ENCODE peak calls at places on chromosomes 13 and 19, in eight cellular contexts. One of them, this sample, is unnamed.

GRCh38 chr19:18057557-18057956 is 29.2 kb downstream of the IL12RB1 start:
- DNase-seq in DMS53: peak; percentile 46
- DNase-seq in pancreas: no peak
- DNase-seq in glutamatergic neuron: no peak
- DNase-seq in astrocyte of the hippocampus: no peak
- DNase-seq in T-helper 9 cell: no peak
- DNase-seq in stimulated activated CD4-positive, alpha-beta T cell treated with anti-CD3 and anti-CD28 coated beads, Interleukin-2, amount 100 ng/mL, for 24 hours: no peak
- DNase-seq in AG04450: no peak
- DNase-seq in this sample: no peak

GRCh38 chr13:21979156-21979819 is 308.4 kb downstream of the FGF9 start:
- DNase-seq in DMS53: peak; percentile 45
- DNase-seq in pancreas: no peak
- DNase-seq in glutamatergic neuron: no peak
- DNase-seq in astrocyte of the hippocampus: no peak
- DNase-seq in T-helper 9 cell: no peak
- DNase-seq in stimulated activated CD4-positive, alpha-beta T cell treated with anti-CD3 and anti-CD28 coated beads, Interleukin-2, amount 100 ng/mL, for 24 hours: no peak
- DNase-seq in AG04450: no peak
- DNase-seq in this sample: no peak

GRCh38 chr13:39976481-39976880 is 321.0 kb downstream of the COG6 start:
- DNase-seq in DMS53: no peak
- DNase-seq in pancreas: no peak
- DNase-seq in glutamatergic neuron: no peak
- DNase-seq in astrocyte of the hippocampus: no peak
- DNase-seq in T-helper 9 cell: no peak
- DNase-seq in stimulated activated CD4-positive, alpha-beta T cell treated with anti-CD3 and anti-CD28 coated beads, Interleukin-2, amount 100 ng/mL, for 24 hours: no peak
- DNase-seq in AG04450: no peak
- DNase-seq in this sample: no peak

GRCh38 chr13:42215578-42216421 is 56.2 kb upstream of the AKAP11 start:
- DNase-seq in DMS53: peak; percentile 56
- DNase-seq in pancreas: no peak
- DNase-seq in glutamatergic neuron: peak; percentile 50
- DNase-seq in astrocyte of the hippocampus: peak; percentile 65
- DNase-seq in T-helper 9 cell: no peak
- DNase-seq in stimulated activated CD4-positive, alpha-beta T cell treated with anti-CD3 and anti-CD28 coated beads, Interleukin-2, amount 100 ng/mL, for 24 hours: no peak
- DNase-seq in AG04450: peak; percentile 15
- DNase-seq in this sample: peak; percentile 13

GRCh38 chr19:43578787-43579186 is 3.2 kb downstream of the PINLYP start:
- DNase-seq in DMS53: no peak
- DNase-seq in pancreas: no peak
- DNase-seq in glutamatergic neuron: no peak
- DNase-seq in astrocyte of the hippocampus: no peak
- DNase-seq in T-helper 9 cell: no peak
- DNase-seq in stimulated activated CD4-positive, alpha-beta T cell treated with anti-CD3 and anti-CD28 coated beads, Interleukin-2, amount 100 ng/mL, for 24 hours: no peak
- DNase-seq in AG04450: no peak
- DNase-seq in this sample: no peak

GRCh38 chr13:37460211-37460610 is 138.4 kb downstream of the POSTN start:
- DNase-seq in DMS53: no peak
- DNase-seq in pancreas: no peak
- DNase-seq in glutamatergic neuron: no peak
- DNase-seq in astrocyte of the hippocampus: no peak
- DNase-seq in T-helper 9 cell: no peak
- DNase-seq in stimulated activated CD4-positive, alpha-beta T cell treated with anti-CD3 and anti-CD28 coated beads, Interleukin-2, amount 100 ng/mL, for 24 hours: no peak
- DNase-seq in AG04450: no peak
- DNase-seq in this sample: no peak

GRCh38 chr19:10682397-10683063 is 18.7 kb upstream of the QTRT1 start:
- DNase-seq in DMS53: no peak
- DNase-seq in pancreas: no peak
- DNase-seq in glutamatergic neuron: no peak
- DNase-seq in astrocyte of the hippocampus: no peak
- DNase-seq in T-helper 9 cell: no peak
- DNase-seq in stimulated activated CD4-positive, alpha-beta T cell treated with anti-CD3 and anti-CD28 coated beads, Interleukin-2, amount 100 ng/mL, for 24 hours: no peak
- DNase-seq in AG04450: no peak
- DNase-seq in this sample: no peak

GRCh38 chr13:23608704-23609413 is 38.6 kb downstream of the TNFRSF19 start:
- DNase-seq in DMS53: no peak
- DNase-seq in pancreas: no peak
- DNase-seq in glutamatergic neuron: peak; percentile 74
- DNase-seq in astrocyte of the hippocampus: no peak
- DNase-seq in T-helper 9 cell: no peak
- DNase-seq in stimulated activated CD4-positive, alpha-beta T cell treated with anti-CD3 and anti-CD28 coated beads, Interleukin-2, amount 100 ng/mL, for 24 hours: no peak
- DNase-seq in AG04450: no peak
- DNase-seq in this sample: peak; percentile 40

GRCh38 chr13:113129921-113130750 is 7.5 kb downstream of the F10 start:
- DNase-seq in DMS53: no peak
- DNase-seq in pancreas: no peak
- DNase-seq in glutamatergic neuron: peak; percentile 7
- DNase-seq in astrocyte of the hippocampus: no peak
- DNase-seq in T-helper 9 cell: no peak
- DNase-seq in stimulated activated CD4-positive, alpha-beta T cell treated with anti-CD3 and anti-CD28 coated beads, Interleukin-2, amount 100 ng/mL, for 24 hours: peak; percentile 41
- DNase-seq in AG04450: no peak
- DNase-seq in this sample: no peak

GRCh38 chr13:26484196-26484595 is 73.3 kb upstream of the WASF3 start:
- DNase-seq in DMS53: no peak
- DNase-seq in pancreas: no peak
- DNase-seq in glutamatergic neuron: no peak
- DNase-seq in astrocyte of the hippocampus: no peak
- DNase-seq in T-helper 9 cell: no peak
- DNase-seq in stimulated activated CD4-positive, alpha-beta T cell treated with anti-CD3 and anti-CD28 coated beads, Interleukin-2, amount 100 ng/mL, for 24 hours: no peak
- DNase-seq in AG04450: no peak
- DNase-seq in this sample: no peak

GRCh38 chr19:56477429-56478338 is 539 bp upstream of the ZNF667 start:
- DNase-seq in DMS53: peak; percentile 93
- DNase-seq in pancreas: peak; percentile 84
- DNase-seq in glutamatergic neuron: peak; percentile 95
- DNase-seq in astrocyte of the hippocampus: peak; percentile 97
- DNase-seq in T-helper 9 cell: no peak
- DNase-seq in stimulated activated CD4-positive, alpha-beta T cell treated with anti-CD3 and anti-CD28 coated beads, Interleukin-2, amount 100 ng/mL, for 24 hours: peak; percentile 40
- DNase-seq in AG04450: peak; percentile 74
- DNase-seq in this sample: peak; percentile 93

GRCh38 chr19:7829561-7830271 is at the start of gene EVI5L:
- DNase-seq in DMS53: peak; percentile 99
- DNase-seq in pancreas: peak; percentile 98
- DNase-seq in glutamatergic neuron: peak; percentile 100
- DNase-seq in astrocyte of the hippocampus: peak; percentile 100
- DNase-seq in T-helper 9 cell: peak; percentile 99
- DNase-seq in stimulated activated CD4-positive, alpha-beta T cell treated with anti-CD3 and anti-CD28 coated beads, Interleukin-2, amount 100 ng/mL, for 24 hours: peak; percentile 100
- DNase-seq in AG04450: peak; percentile 100
- DNase-seq in this sample: peak; percentile 99

GRCh38 chr19:52653161-52653560 is 15.0 kb upstream of the ZNF83 start:
- DNase-seq in DMS53: no peak
- DNase-seq in pancreas: no peak
- DNase-seq in glutamatergic neuron: no peak
- DNase-seq in astrocyte of the hippocampus: no peak
- DNase-seq in T-helper 9 cell: no peak
- DNase-seq in stimulated activated CD4-positive, alpha-beta T cell treated with anti-CD3 and anti-CD28 coated beads, Interleukin-2, amount 100 ng/mL, for 24 hours: no peak
- DNase-seq in AG04450: no peak
- DNase-seq in this sample: no peak

GRCh38 chr19:28606269-28607032 is 606.5 kb downstream of the UQCRFS1 start:
- DNase-seq in DMS53: no peak
- DNase-seq in pancreas: no peak
- DNase-seq in glutamatergic neuron: no peak
- DNase-seq in astrocyte of the hippocampus: no peak
- DNase-seq in T-helper 9 cell: no peak
- DNase-seq in stimulated activated CD4-positive, alpha-beta T cell treated with anti-CD3 and anti-CD28 coated beads, Interleukin-2, amount 100 ng/mL, for 24 hours: no peak
- DNase-seq in AG04450: no peak
- DNase-seq in this sample: no peak

GRCh38 chr13:31045621-31046081 is 113.2 kb downstream of the TEX26 start:
- DNase-seq in DMS53: peak; percentile 94
- DNase-seq in pancreas: no peak
- DNase-seq in glutamatergic neuron: no peak
- DNase-seq in astrocyte of the hippocampus: peak; percentile 86
- DNase-seq in T-helper 9 cell: peak; percentile 41
- DNase-seq in stimulated activated CD4-positive, alpha-beta T cell treated with anti-CD3 and anti-CD28 coated beads, Interleukin-2, amount 100 ng/mL, for 24 hours: peak; percentile 75
- DNase-seq in AG04450: peak; percentile 86
- DNase-seq in this sample: peak; percentile 92

GRCh38 chr19:19654441-19654840 is 9.0 kb downstream of the ATP13A1 start:
- DNase-seq in DMS53: no peak
- DNase-seq in pancreas: no peak
- DNase-seq in glutamatergic neuron: no peak
- DNase-seq in astrocyte of the hippocampus: no peak
- DNase-seq in T-helper 9 cell: no peak
- DNase-seq in stimulated activated CD4-positive, alpha-beta T cell treated with anti-CD3 and anti-CD28 coated beads, Interleukin-2, amount 100 ng/mL, for 24 hours: no peak
- DNase-seq in AG04450: no peak
- DNase-seq in this sample: no peak

GRCh38 chr19:3448616-3449334 is 31.6 kb downstream of the SMIM24 start:
- DNase-seq in DMS53: no peak
- DNase-seq in pancreas: no peak
- DNase-seq in glutamatergic neuron: no peak
- DNase-seq in astrocyte of the hippocampus: no peak
- DNase-seq in T-helper 9 cell: no peak
- DNase-seq in stimulated activated CD4-positive, alpha-beta T cell treated with anti-CD3 and anti-CD28 coated beads, Interleukin-2, amount 100 ng/mL, for 24 hours: no peak
- DNase-seq in AG04450: no peak
- DNase-seq in this sample: no peak

GRCh38 chr13:30739646-30740642 is 4.6 kb downstream of the ALOX5AP start:
- DNase-seq in DMS53: peak; percentile 15
- DNase-seq in pancreas: no peak
- DNase-seq in glutamatergic neuron: no peak
- DNase-seq in astrocyte of the hippocampus: peak; percentile 70
- DNase-seq in T-helper 9 cell: peak; percentile 26
- DNase-seq in stimulated activated CD4-positive, alpha-beta T cell treated with anti-CD3 and anti-CD28 coated beads, Interleukin-2, amount 100 ng/mL, for 24 hours: peak; percentile 65
- DNase-seq in AG04450: peak; percentile 86
- DNase-seq in this sample: peak; percentile 71

GRCh38 chr13:99197257-99197651 is 3.4 kb upstream of the UBAC2 start:
- DNase-seq in DMS53: peak; percentile 67
- DNase-seq in pancreas: no peak
- DNase-seq in glutamatergic neuron: no peak
- DNase-seq in astrocyte of the hippocampus: no peak
- DNase-seq in T-helper 9 cell: no peak
- DNase-seq in stimulated activated CD4-positive, alpha-beta T cell treated with anti-CD3 and anti-CD28 coated beads, Interleukin-2, amount 100 ng/mL, for 24 hours: peak; percentile 17
- DNase-seq in AG04450: no peak
- DNase-seq in this sample: no peak

GRCh38 chr13:74243637-74244526 is 109.7 kb upstream of the KLF12 start:
- DNase-seq in DMS53: no peak
- DNase-seq in pancreas: no peak
- DNase-seq in glutamatergic neuron: no peak
- DNase-seq in astrocyte of the hippocampus: peak; percentile 35
- DNase-seq in T-helper 9 cell: no peak
- DNase-seq in stimulated activated CD4-positive, alpha-beta T cell treated with anti-CD3 and anti-CD28 coated beads, Interleukin-2, amount 100 ng/mL, for 24 hours: no peak
- DNase-seq in AG04450: no peak
- DNase-seq in this sample: no peak

GRCh38 chr13:50396001-50396400 is 380.8 kb downstream of the KCNRG start:
- DNase-seq in DMS53: no peak
- DNase-seq in pancreas: no peak
- DNase-seq in glutamatergic neuron: no peak
- DNase-seq in astrocyte of the hippocampus: no peak
- DNase-seq in T-helper 9 cell: no peak
- DNase-seq in stimulated activated CD4-positive, alpha-beta T cell treated with anti-CD3 and anti-CD28 coated beads, Interleukin-2, amount 100 ng/mL, for 24 hours: no peak
- DNase-seq in AG04450: no peak
- DNase-seq in this sample: no peak

GRCh38 chr13:101881593-101881992 is 429.1 kb downstream of the ITGBL1 start:
- DNase-seq in DMS53: no peak
- DNase-seq in pancreas: no peak
- DNase-seq in glutamatergic neuron: peak; percentile 25
- DNase-seq in astrocyte of the hippocampus: no peak
- DNase-seq in T-helper 9 cell: no peak
- DNase-seq in stimulated activated CD4-positive, alpha-beta T cell treated with anti-CD3 and anti-CD28 coated beads, Interleukin-2, amount 100 ng/mL, for 24 hours: no peak
- DNase-seq in AG04450: no peak
- DNase-seq in this sample: no peak

GRCh38 chr19:27966390-27966816 is 1246.5 kb downstream of the UQCRFS1 start:
- DNase-seq in DMS53: peak; percentile 24
- DNase-seq in pancreas: no peak
- DNase-seq in glutamatergic neuron: no peak
- DNase-seq in astrocyte of the hippocampus: peak; percentile 47
- DNase-seq in T-helper 9 cell: no peak
- DNase-seq in stimulated activated CD4-positive, alpha-beta T cell treated with anti-CD3 and anti-CD28 coated beads, Interleukin-2, amount 100 ng/mL, for 24 hours: no peak
- DNase-seq in AG04450: no peak
- DNase-seq in this sample: no peak

GRCh38 chr13:112855859-112856258 is 113.2 kb upstream of the MCF2L start:
- DNase-seq in DMS53: no peak
- DNase-seq in pancreas: no peak
- DNase-seq in glutamatergic neuron: no peak
- DNase-seq in astrocyte of the hippocampus: no peak
- DNase-seq in T-helper 9 cell: no peak
- DNase-seq in stimulated activated CD4-positive, alpha-beta T cell treated with anti-CD3 and anti-CD28 coated beads, Interleukin-2, amount 100 ng/mL, for 24 hours: no peak
- DNase-seq in AG04450: no peak
- DNase-seq in this sample: no peak

GRCh38 chr19:1168877-1169791 is 4.9 kb downstream of the SBNO2 start:
- DNase-seq in DMS53: no peak
- DNase-seq in pancreas: peak; percentile 54
- DNase-seq in glutamatergic neuron: no peak
- DNase-seq in astrocyte of the hippocampus: peak; percentile 73
- DNase-seq in T-helper 9 cell: no peak
- DNase-seq in stimulated activated CD4-positive, alpha-beta T cell treated with anti-CD3 and anti-CD28 coated beads, Interleukin-2, amount 100 ng/mL, for 24 hours: no peak
- DNase-seq in AG04450: no peak
- DNase-seq in this sample: peak; percentile 93

GRCh38 chr13:112783135-112783945 is 93.5 kb downstream of the ATP11A start:
- DNase-seq in DMS53: no peak
- DNase-seq in pancreas: no peak
- DNase-seq in glutamatergic neuron: no peak
- DNase-seq in astrocyte of the hippocampus: peak; percentile 73
- DNase-seq in T-helper 9 cell: no peak
- DNase-seq in stimulated activated CD4-positive, alpha-beta T cell treated with anti-CD3 and anti-CD28 coated beads, Interleukin-2, amount 100 ng/mL, for 24 hours: no peak
- DNase-seq in AG04450: peak; percentile 47
- DNase-seq in this sample: no peak

GRCh38 chr19:38733241-38733492 is 11.1 kb downstream of the CAPN12 start:
- DNase-seq in DMS53: no peak
- DNase-seq in pancreas: no peak
- DNase-seq in glutamatergic neuron: no peak
- DNase-seq in astrocyte of the hippocampus: no peak
- DNase-seq in T-helper 9 cell: no peak
- DNase-seq in stimulated activated CD4-positive, alpha-beta T cell treated with anti-CD3 and anti-CD28 coated beads, Interleukin-2, amount 100 ng/mL, for 24 hours: no peak
- DNase-seq in AG04450: no peak
- DNase-seq in this sample: no peak

GRCh38 chr19:11797491-11797890 is 832 bp upstream of the ZNF491 start:
- DNase-seq in DMS53: peak; percentile 96
- DNase-seq in pancreas: peak; percentile 95
- DNase-seq in glutamatergic neuron: peak; percentile 87
- DNase-seq in astrocyte of the hippocampus: peak; percentile 85
- DNase-seq in T-helper 9 cell: peak; percentile 63
- DNase-seq in stimulated activated CD4-positive, alpha-beta T cell treated with anti-CD3 and anti-CD28 coated beads, Interleukin-2, amount 100 ng/mL, for 24 hours: peak; percentile 77
- DNase-seq in AG04450: peak; percentile 77
- DNase-seq in this sample: peak; percentile 89

GRCh38 chr13:30746816-30747215 is 11.5 kb downstream of the ALOX5AP start:
- DNase-seq in DMS53: no peak
- DNase-seq in pancreas: no peak
- DNase-seq in glutamatergic neuron: peak; percentile 36
- DNase-seq in astrocyte of the hippocampus: no peak
- DNase-seq in T-helper 9 cell: no peak
- DNase-seq in stimulated activated CD4-positive, alpha-beta T cell treated with anti-CD3 and anti-CD28 coated beads, Interleukin-2, amount 100 ng/mL, for 24 hours: no peak
- DNase-seq in AG04450: no peak
- DNase-seq in this sample: no peak

GRCh38 chr19:10852098-10852800 is 4.0 kb downstream of the C19orf38 start:
- DNase-seq in DMS53: peak; percentile 28
- DNase-seq in pancreas: no peak
- DNase-seq in glutamatergic neuron: no peak
- DNase-seq in astrocyte of the hippocampus: peak; percentile 56
- DNase-seq in T-helper 9 cell: no peak
- DNase-seq in stimulated activated CD4-positive, alpha-beta T cell treated with anti-CD3 and anti-CD28 coated beads, Interleukin-2, amount 100 ng/mL, for 24 hours: no peak
- DNase-seq in AG04450: peak; percentile 49
- DNase-seq in this sample: peak; percentile 82

GRCh38 chr19:45306522-45307027 is 16.1 kb downstream of the CKM start:
- DNase-seq in DMS53: peak; percentile 53
- DNase-seq in pancreas: no peak
- DNase-seq in glutamatergic neuron: no peak
- DNase-seq in astrocyte of the hippocampus: no peak
- DNase-seq in T-helper 9 cell: no peak
- DNase-seq in stimulated activated CD4-positive, alpha-beta T cell treated with anti-CD3 and anti-CD28 coated beads, Interleukin-2, amount 100 ng/mL, for 24 hours: no peak
- DNase-seq in AG04450: no peak
- DNase-seq in this sample: no peak

GRCh38 chr13:112893570-112894422 is 75.2 kb upstream of the MCF2L start:
- DNase-seq in DMS53: peak; percentile 74
- DNase-seq in pancreas: peak; percentile 72
- DNase-seq in glutamatergic neuron: peak; percentile 76
- DNase-seq in astrocyte of the hippocampus: peak; percentile 55
- DNase-seq in T-helper 9 cell: no peak
- DNase-seq in stimulated activated CD4-positive, alpha-beta T cell treated with anti-CD3 and anti-CD28 coated beads, Interleukin-2, amount 100 ng/mL, for 24 hours: no peak
- DNase-seq in AG04450: no peak
- DNase-seq in this sample: peak; percentile 19

GRCh38 chr13:24254151-24254810 is 55.1 kb upstream of the C1QTNF9 start:
- DNase-seq in DMS53: no peak
- DNase-seq in pancreas: no peak
- DNase-seq in glutamatergic neuron: no peak
- DNase-seq in astrocyte of the hippocampus: no peak
- DNase-seq in T-helper 9 cell: peak; percentile 62
- DNase-seq in stimulated activated CD4-positive, alpha-beta T cell treated with anti-CD3 and anti-CD28 coated beads, Interleukin-2, amount 100 ng/mL, for 24 hours: peak; percentile 60
- DNase-seq in AG04450: peak; percentile 10
- DNase-seq in this sample: no peak

GRCh38 chr19:40739871-40740703 is 10.2 kb downstream of the ACTMAP start:
- DNase-seq in DMS53: no peak
- DNase-seq in pancreas: no peak
- DNase-seq in glutamatergic neuron: peak; percentile 81
- DNase-seq in astrocyte of the hippocampus: no peak
- DNase-seq in T-helper 9 cell: no peak
- DNase-seq in stimulated activated CD4-positive, alpha-beta T cell treated with anti-CD3 and anti-CD28 coated beads, Interleukin-2, amount 100 ng/mL, for 24 hours: no peak
- DNase-seq in AG04450: no peak
- DNase-seq in this sample: no peak